ENCODE peak calls at places on chromosomes 4 and X, in six cellular contexts. One of them, this sample, is unnamed.

GRCh38 chr4:140238353-140239041 is 84.5 kb upstream of the MAML3 start:
- DNase-seq in activated CD4-positive, CD25-positive, alpha-beta regulatory T cell: no peak
- DNase-seq in activated gamma-delta T cell treated with Interleukin-2 at 50 U/mL for 16 hours: no peak
- DNase-seq in prostate gland: peak; percentile 63
- DNase-seq in NCI-H146: peak; percentile 94
- DNase-seq in SHP77: peak; percentile 90
- DNase-seq in this sample: peak; percentile 78

GRCh38 chr4:20676773-20677172 is 23.5 kb upstream of the PACRGL start:
- DNase-seq in activated CD4-positive, CD25-positive, alpha-beta regulatory T cell: no peak
- DNase-seq in activated gamma-delta T cell treated with Interleukin-2 at 50 U/mL for 16 hours: no peak
- DNase-seq in prostate gland: no peak
- DNase-seq in NCI-H146: no peak
- DNase-seq in SHP77: no peak
- DNase-seq in this sample: no peak

GRCh38 chr4:147733614-147734344 is 1.9 kb downstream of the ARHGAP10 start:
- DNase-seq in activated CD4-positive, CD25-positive, alpha-beta regulatory T cell: no peak
- DNase-seq in activated gamma-delta T cell treated with Interleukin-2 at 50 U/mL for 16 hours: no peak
- DNase-seq in prostate gland: no peak
- DNase-seq in NCI-H146: no peak
- DNase-seq in SHP77: no peak
- DNase-seq in this sample: no peak

GRCh38 chr4:32440391-32440790 is 1720.2 kb downstream of the PCDH7 start:
- DNase-seq in activated CD4-positive, CD25-positive, alpha-beta regulatory T cell: no peak
- DNase-seq in activated gamma-delta T cell treated with Interleukin-2 at 50 U/mL for 16 hours: no peak
- DNase-seq in prostate gland: no peak
- DNase-seq in NCI-H146: no peak
- DNase-seq in SHP77: no peak
- DNase-seq in this sample: no peak

GRCh38 chr4:21869978-21870745 is 78.4 kb downstream of the KCNIP4 start:
- DNase-seq in activated CD4-positive, CD25-positive, alpha-beta regulatory T cell: no peak
- DNase-seq in activated gamma-delta T cell treated with Interleukin-2 at 50 U/mL for 16 hours: no peak
- DNase-seq in prostate gland: no peak
- DNase-seq in NCI-H146: no peak
- DNase-seq in SHP77: no peak
- DNase-seq in this sample: no peak

GRCh38 chr4:138348055-138348454 is 105.9 kb upstream of the SLC7A11 start:
- DNase-seq in activated CD4-positive, CD25-positive, alpha-beta regulatory T cell: no peak
- DNase-seq in activated gamma-delta T cell treated with Interleukin-2 at 50 U/mL for 16 hours: no peak
- DNase-seq in prostate gland: no peak
- DNase-seq in NCI-H146: no peak
- DNase-seq in SHP77: no peak
- DNase-seq in this sample: no peak

GRCh38 chr4:41373221-41373620 is 116.5 kb downstream of the UCHL1 start:
- DNase-seq in activated CD4-positive, CD25-positive, alpha-beta regulatory T cell: no peak
- DNase-seq in activated gamma-delta T cell treated with Interleukin-2 at 50 U/mL for 16 hours: no peak
- DNase-seq in prostate gland: no peak
- DNase-seq in NCI-H146: no peak
- DNase-seq in SHP77: no peak
- DNase-seq in this sample: no peak

GRCh38 chrX:40391662-40392061 is 189.1 kb upstream of the ATP6AP2 start:
- DNase-seq in activated CD4-positive, CD25-positive, alpha-beta regulatory T cell: no peak
- DNase-seq in activated gamma-delta T cell treated with Interleukin-2 at 50 U/mL for 16 hours: no peak
- DNase-seq in prostate gland: no peak
- DNase-seq in NCI-H146: no peak
- DNase-seq in SHP77: no peak
- DNase-seq in this sample: no peak

GRCh38 chr4:189974056-189974455 is 33.4 kb downstream of the FRG1 start:
- DNase-seq in activated CD4-positive, CD25-positive, alpha-beta regulatory T cell: no peak
- DNase-seq in activated gamma-delta T cell treated with Interleukin-2 at 50 U/mL for 16 hours: no peak
- DNase-seq in prostate gland: no peak
- DNase-seq in NCI-H146: no peak
- DNase-seq in SHP77: no peak
- DNase-seq in this sample: no peak

GRCh38 chr4:87555751-87556619 is 26.8 kb upstream of the SPARCL1 start:
- DNase-seq in activated CD4-positive, CD25-positive, alpha-beta regulatory T cell: no peak
- DNase-seq in activated gamma-delta T cell treated with Interleukin-2 at 50 U/mL for 16 hours: no peak
- DNase-seq in prostate gland: no peak
- DNase-seq in NCI-H146: no peak
- DNase-seq in SHP77: no peak
- DNase-seq in this sample: no peak

GRCh38 chrX:34560180-34560579 is 96.9 kb downstream of the TMEM47 start:
- DNase-seq in activated CD4-positive, CD25-positive, alpha-beta regulatory T cell: no peak
- DNase-seq in activated gamma-delta T cell treated with Interleukin-2 at 50 U/mL for 16 hours: no peak
- DNase-seq in prostate gland: no peak
- DNase-seq in NCI-H146: no peak
- DNase-seq in SHP77: no peak
- DNase-seq in this sample: no peak

GRCh38 chr4:25486171-25486570 is 109.1 kb downstream of the ANAPC4 start:
- DNase-seq in activated CD4-positive, CD25-positive, alpha-beta regulatory T cell: no peak
- DNase-seq in activated gamma-delta T cell treated with Interleukin-2 at 50 U/mL for 16 hours: no peak
- DNase-seq in prostate gland: no peak
- DNase-seq in NCI-H146: no peak
- DNase-seq in SHP77: no peak
- DNase-seq in this sample: no peak